ENCODE peak calls at places on chromosomes 5 and 9, in four cellular contexts. P, K, U and B are unnamed samples.

GRCh38 chr9:87529666-87530065 is 32.0 kb downstream of the DAPK1 start:
- DNase-seq in P (no peak), K (no peak), U (no peak), B (no peak)

GRCh38 chr5:322281-322941 is 897 bp downstream of the AHRR start:
- DNase-seq in P (no peak), K (no peak), U (no peak), B (no peak)

GRCh38 chr9:127982912-127983311 is 2.1 kb upstream of the EEIG1 start:
- DNase-seq in P (no peak), K (no peak), U (no peak), B (no peak)

GRCh38 chr5:145775893-145776444 is 59.2 kb downstream of the PRELID2 start:
- DNase-seq in P (peak; percentile 57), K (no peak), U (no peak), B (peak; percentile 94)

GRCh38 chr5:58459276-58459859 is 518 bp downstream of the PLK2 start:
- DNase-seq in P (peak; percentile 25), K (no peak), U (peak; percentile 56), B (peak; percentile 63)

GRCh38 chr5:133032852-133033742 is 6.7 kb upstream of the ZCCHC10 start:
- DNase-seq in P (no peak), K (no peak), U (no peak), B (no peak)

GRCh38 chr5:172798422-172799215 is 27.6 kb upstream of the DUSP1 start:
- DNase-seq in P (peak; percentile 49), K (no peak), U (no peak), B (peak; percentile 97)

GRCh38 chr5:77877516-77878070 is 101.5 kb upstream of the TBCA start:
- DNase-seq in P (no peak), K (no peak), U (no peak), B (no peak)

GRCh38 chr5:124746916-124747769 is 704 bp upstream of the ZNF608 start:
- DNase-seq in P (peak; percentile 92), K (no peak), U (peak; percentile 96), B (peak; percentile 91)

GRCh38 chr9:116493183-116493582 is 193.9 kb upstream of the TRIM32 start:
- DNase-seq in P (no peak), K (no peak), U (no peak), B (no peak)

GRCh38 chr5:59385700-59386099 is 507.8 kb downstream of the PDE4D start:
- DNase-seq in P (no peak), K (no peak), U (no peak), B (no peak)

GRCh38 chr5:119269061-119269579 is 86.7 kb upstream of the TNFAIP8 start:
- DNase-seq in P (peak; percentile 26), K (no peak), U (peak; percentile 33), B (peak; percentile 51)

GRCh38 chr5:179800071-179800695 is 6.4 kb downstream of the LTC4S start:
- DNase-seq in P (no peak), K (no peak), U (no peak), B (no peak)

GRCh38 chr5:74017112-74017511 is 391.1 kb downstream of the ARHGEF28 start:
- DNase-seq in P (no peak), K (no peak), U (no peak), B (peak; percentile 82)

GRCh38 chr9:114452219-114453169 is 52.8 kb downstream of the WHRN start:
- DNase-seq in P (no peak), K (no peak), U (peak; percentile 36), B (no peak)

GRCh38 chr9:91071185-91071990 is 269.8 kb downstream of the SYK start:
- DNase-seq in P (no peak), K (no peak), U (no peak), B (peak; percentile 94)

GRCh38 chr9:118482311-118482710 is 778.1 kb downstream of the TLR4 start:
- DNase-seq in P (no peak), K (no peak), U (no peak), B (no peak)

GRCh38 chr5:8845316-8845715 is 700.6 kb downstream of the SEMA5A start:
- DNase-seq in P (no peak), K (no peak), U (no peak), B (no peak)

GRCh38 chr9:121930970-121931369 is 162.1 kb downstream of the TTLL11 start:
- DNase-seq in P (no peak), K (no peak), U (no peak), B (no peak)

GRCh38 chr9:125815568-125815967 is 68.4 kb downstream of the PBX3 start:
- DNase-seq in P (no peak), K (no peak), U (no peak), B (peak; percentile 42)

GRCh38 chr5:87109749-87110148 is 157.9 kb upstream of the RASA1 start:
- DNase-seq in P (no peak), K (no peak), U (no peak), B (no peak)

GRCh38 chr5:168377525-168377924 is 86.1 kb downstream of the WWC1 start:
- DNase-seq in P (no peak), K (no peak), U (no peak), B (no peak)